ENCODE peak calls at places on chromosomes 1 and 21, in seven cellular contexts. L is astrocyte of the cerebellum, E is adrenal gland, U is A549, K is fibroblast of the aortic adventitia, B is AG04449, Z is fibroblast of lung. Y is an unnamed sample.

GRCh38 chr1:41277371-41277994 is 35.4 kb upstream of the SCMH1 start:
- DNase-seq in L (no peak), E (no peak), U (no peak), K (no peak), B (no peak), Z (no peak), Y (no peak)

GRCh38 chr1:117372863-117373412 is 5.7 kb downstream of the MAN1A2 start:
- DNase-seq in L (no peak), E (no peak), U (no peak), K (no peak), B (no peak), Z (no peak), Y (no peak)

GRCh38 chr1:102463328-102463727 is 466.6 kb upstream of the OLFM3 start:
- DNase-seq in L (no peak), E (no peak), U (no peak), K (no peak), B (no peak), Z (no peak), Y (no peak)

GRCh38 chr1:160733933-160734332 is 5.1 kb upstream of the SLAMF7 start:
- DNase-seq in L (no peak), E (no peak), U (no peak), K (no peak), B (no peak), Z (no peak), Y (no peak)

GRCh38 chr1:209323743-209324142 is 259.8 kb upstream of the CAMK1G start:
- DNase-seq in L (no peak), E (no peak), U (no peak), K (no peak), B (no peak), Z (no peak), Y (no peak)

GRCh38 chr1:245915406-245915805 is 591.7 kb downstream of the SMYD3 start:
- DNase-seq in L (no peak), E (no peak), U (no peak), K (no peak), B (no peak), Z (no peak), Y (no peak)

GRCh38 chr1:172497230-172497629 is 35.7 kb upstream of the SUCO start:
- DNase-seq in L (peak; percentile 16), E (no peak), U (peak; percentile 4), K (peak; percentile 47), B (peak; percentile 5), Z (no peak), Y (no peak)

GRCh38 chr1:119594386-119594785 is 53.7 kb downstream of the ZNF697 start:
- DNase-seq in L (no peak), E (no peak), U (no peak), K (peak; percentile 91), B (no peak), Z (no peak), Y (no peak)

GRCh38 chr1:108719654-108720435 is 7.1 kb downstream of the FNDC7 start:
- DNase-seq in L (peak; percentile 12), E (peak; percentile 35), U (peak; percentile 59), K (peak; percentile 90), B (peak; percentile 61), Z (peak; percentile 78), Y (peak; percentile 50)

GRCh38 chr1:64246294-64246917 is 43.0 kb downstream of the UBE2U start:
- DNase-seq in L (no peak), E (no peak), U (peak; percentile 24), K (peak; percentile 71), B (no peak), Z (peak; percentile 74), Y (no peak)

GRCh38 chr1:184801503-184801902 is 46.8 kb upstream of the EDEM3 start:
- DNase-seq in L (peak; percentile 22), E (no peak), U (peak; percentile 7), K (peak; percentile 75), B (peak; percentile 34), Z (peak; percentile 89), Y (peak; percentile 86)

GRCh38 chr1:82091729-82092128 is 291.0 kb downstream of the ADGRL2 start:
- DNase-seq in L (no peak), E (no peak), U (no peak), K (peak; percentile 61), B (no peak), Z (peak; percentile 49), Y (no peak)

GRCh38 chr1:59146651-59147358 is 150.1 kb upstream of the FGGY start:
- DNase-seq in L (no peak), E (peak; percentile 64), U (peak; percentile 79), K (peak; percentile 68), B (no peak), Z (peak; percentile 47), Y (no peak)

GRCh38 chr1:228038387-228039005 is 31.7 kb downstream of the WNT3A start:
- DNase-seq in L (no peak), E (no peak), U (no peak), K (no peak), B (no peak), Z (no peak), Y (no peak)

GRCh38 chr1:27314737-27315136 is 7.2 kb upstream of the TMEM222 start:
- DNase-seq in L (no peak), E (no peak), U (no peak), K (no peak), B (no peak), Z (no peak), Y (no peak)

GRCh38 chr21:37368536-37369279 is 2.1 kb downstream of the DYRK1A start:
- DNase-seq in L (no peak), E (no peak), U (no peak), K (peak; percentile 58), B (no peak), Z (peak; percentile 36), Y (no peak)

GRCh38 chr1:53639251-53639721 is 99.7 kb downstream of the GLIS1 start:
- DNase-seq in L (peak; percentile 40), E (no peak), U (no peak), K (no peak), B (no peak), Z (peak; percentile 32), Y (no peak)

GRCh38 chr21:37546299-37546908 is 179.8 kb downstream of the DYRK1A start:
- DNase-seq in L (no peak), E (no peak), U (no peak), K (no peak), B (no peak), Z (no peak), Y (no peak)

GRCh38 chr1:43947890-43948437 is 1.2 kb downstream of the IPO13 start:
- DNase-seq in L (no peak), E (no peak), U (no peak), K (peak; percentile 17), B (no peak), Z (no peak), Y (no peak)

GRCh38 chr1:223411309-223411708 is 18.1 kb downstream of the CCDC185 start:
- DNase-seq in L (peak; percentile 54), E (no peak), U (no peak), K (peak; percentile 83), B (peak; percentile 12), Z (peak; percentile 88), Y (no peak)

GRCh38 chr1:49351744-49352143 is 575.1 kb upstream of the BEND5 start:
- DNase-seq in L (peak; percentile 23), E (no peak), U (no peak), K (no peak), B (no peak), Z (no peak), Y (no peak)

GRCh38 chr1:242454262-242455051 is 70.0 kb downstream of the PLD5 start:
- DNase-seq in L (peak; percentile 24), E (no peak), U (peak; percentile 54), K (peak; percentile 38), B (no peak), Z (peak; percentile 47), Y (no peak)

GRCh38 chr21:28663111-28663693 is 329.5 kb downstream of the LTN1 start:
- DNase-seq in L (no peak), E (no peak), U (no peak), K (peak; percentile 52), B (no peak), Z (no peak), Y (no peak)

GRCh38 chr1:179953974-179954493 is 576 bp upstream of the CEP350 start:
- DNase-seq in L (no peak), E (no peak), U (peak; percentile 62), K (peak; percentile 69), B (peak; percentile 12), Z (no peak), Y (peak; percentile 25)

GRCh38 chr1:172545349-172546004 is 12.5 kb downstream of the SUCO start:
- DNase-seq in L (no peak), E (no peak), U (no peak), K (no peak), B (no peak), Z (no peak), Y (no peak)

GRCh38 chr1:30686236-30686635 is 37.1 kb downstream of the MATN1 start:
- DNase-seq in L (no peak), E (no peak), U (no peak), K (no peak), B (no peak), Z (no peak), Y (no peak)

GRCh38 chr1:217911908-217912307 is 280.8 kb downstream of the SPATA17 start:
- DNase-seq in L (no peak), E (no peak), U (peak; percentile 19), K (no peak), B (no peak), Z (peak; percentile 6), Y (no peak)
- TF ChIP-seq CTCF in L (peak; percentile 34), E (no peak), U (peak; percentile 11), K (peak; percentile 13), B (no peak), Z (peak; percentile 22), Y (peak; percentile 7)

DNA sequence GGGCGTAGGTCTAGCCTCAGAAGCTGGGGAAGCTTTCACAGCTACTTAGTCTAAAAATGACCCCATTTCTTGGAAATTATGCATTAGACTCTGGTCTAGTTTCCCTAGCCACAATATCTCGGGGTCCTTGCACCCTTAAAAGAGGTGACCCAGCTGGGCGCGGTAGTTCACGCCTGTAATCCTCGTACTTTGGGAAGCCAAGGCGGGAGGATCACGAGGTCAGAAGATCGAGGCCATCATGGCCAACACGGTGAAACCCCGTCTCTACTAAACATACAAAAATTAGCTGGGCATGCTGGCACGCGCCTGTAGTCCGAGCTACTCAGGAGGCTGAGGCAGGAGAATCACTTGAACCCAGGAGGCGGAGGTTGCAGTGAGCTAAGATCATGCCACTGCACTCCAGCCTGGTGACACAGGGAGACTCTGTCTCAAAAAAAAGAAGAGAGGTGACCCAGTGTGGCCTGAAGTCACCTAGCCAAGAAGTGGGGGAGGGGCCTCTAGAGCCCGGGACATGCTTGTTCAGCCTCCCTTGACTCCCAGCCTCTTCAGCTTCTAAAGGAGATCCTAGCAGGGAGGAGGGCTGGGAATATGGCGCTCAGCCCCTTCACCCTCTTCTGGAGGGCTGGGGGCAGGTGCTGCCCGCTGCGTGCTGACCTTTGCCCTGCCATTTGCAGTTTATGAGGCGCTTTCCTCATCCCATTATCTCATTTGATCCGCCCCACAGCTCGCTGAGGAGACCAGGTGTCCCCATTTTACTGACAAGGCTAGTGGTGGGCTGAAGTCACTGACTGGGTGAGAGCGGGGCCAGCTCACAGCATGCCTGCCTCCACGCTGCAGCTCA is 7.2 kb downstream of the ELF3 start:
- DNase-seq in L (no peak), E (no peak), U (peak; percentile 98), K (no peak), B (no peak), Z (no peak), Y (no peak)
- H3K4me3 ChIP-seq in L (no peak overlapping the region), E (no peak overlapping the region), U (peak overlapping the region; percentile 95), K (no peak overlapping the region), B (no peak overlapping the region), Z (no peak overlapping the region), Y (no peak overlapping the region)

GRCh38 chr1:215637041-215637573 is 70.0 kb downstream of the KCTD3 start:
- DNase-seq in L (peak; percentile 91), E (peak; percentile 36), U (no peak), K (peak; percentile 94), B (peak; percentile 2), Z (peak; percentile 95), Y (peak; percentile 5)
- TF ChIP-seq CTCF in L (no peak), E (no peak), U (no peak), K (no peak), B (no peak), Z (no peak), Y (no peak)

GRCh38 chr1:3067301-3067670 is 1.7 kb upstream of the PRDM16 start:
- DNase-seq in L (no peak), E (no peak), U (no peak), K (no peak), B (no peak), Z (no peak), Y (no peak)
- H3K4me3 ChIP-seq in L (peak overlapping the region; percentile 41), E (no peak overlapping the region), U (no peak overlapping the region), K (no peak overlapping the region), B (no peak overlapping the region), Z (no peak overlapping the region), Y (no peak overlapping the region)

Y was measured in HFF-Myc.